ENCODE peak calls at places on chromosomes 12 and 14, in ten cellular contexts. B, E, C, Q, V, S, F, T, A and L are unnamed samples. For H3K27me3, the result is how much of the 10 kb centered on the place peaks cover.

GRCh38 chr14:91946313-91947195 is 940 bp downstream of the FBLN5 start:
- DNase-seq in B (no peak), E (no peak), C (no peak), Q (no peak), V (no peak), S (peak), F (no peak), T (no peak), A (no peak), L (no peak)

GRCh38 chr14:93395227-93395626 is 35.5 kb upstream of the UNC79 start:
- DNase-seq in B (no peak), E (no peak), C (no peak), Q (no peak), V (no peak), S (no peak), F (no peak), T (no peak), A (no peak), L (no peak)

GRCh38 chr12:102480401-102480800 is at the start of gene IGF1:
- DNase-seq in B (no peak), E (no peak), C (no peak), Q (no peak), V (no peak), S (peak), F (no peak), T (peak), A (no peak), L (no peak)

GRCh38 chr12:24649634-24650033 is 299.3 kb downstream of the BCAT1 start:
- DNase-seq in B (no peak), E (no peak), C (no peak), Q (no peak), V (no peak), S (no peak), F (no peak), T (no peak), A (no peak), L (no peak)

GRCh38 chr12:125773033-125773432 is 707.8 kb downstream of the AACS start:
- DNase-seq in B (no peak), E (peak), C (no peak), Q (no peak), V (no peak), S (no peak), F (no peak), T (peak), A (no peak), L (no peak)

GRCh38 chr12:67320614-67321305 is 51.6 kb downstream of the CAND1 start:
- DNase-seq in B (no peak), E (no peak), C (no peak), Q (no peak), V (no peak), S (no peak), F (no peak), T (no peak), A (no peak), L (no peak)

GRCh38 chr12:52189376-52190174 is 2.2 kb downstream of the KRT80 start:
- DNase-seq in B (no peak), E (no peak), C (no peak), Q (no peak), V (no peak), S (no peak), F (no peak), T (no peak), A (no peak), L (no peak)

GRCh38 chr14:60482743-60483142 is 3.1 kb downstream of the C14orf39 start:
- DNase-seq in B (no peak), E (no peak), C (no peak), Q (no peak), V (no peak), S (no peak), F (no peak), T (no peak), A (no peak), L (no peak)

GRCh38 chr12:96112733-96113132 is 77.3 kb upstream of the LTA4H start:
- DNase-seq in B (no peak), E (no peak), C (no peak), Q (no peak), V (no peak), S (no peak), F (no peak), T (no peak), A (no peak), L (no peak)

GRCh38 chr14:106094654-106095189 is 568.3 kb downstream of the TMEM121 start:
- DNase-seq in B (peak), E (peak), C (no peak), Q (no peak), V (no peak), S (no peak), F (no peak), T (no peak), A (no peak), L (no peak)

GRCh38 chr12:93803408-93803807 is 126.2 kb downstream of the CRADD start:
- DNase-seq in B (no peak), E (peak), C (no peak), Q (no peak), V (no peak), S (peak), F (no peak), T (no peak), A (no peak), L (no peak)

GRCh38 chr14:92603309-92604257 is 90.0 kb downstream of the RIN3 start:
- DNase-seq in B (peak), E (peak), C (peak), Q (no peak), V (peak), S (peak), F (peak), T (peak), A (no peak), L (peak)

GRCh38 chr12:105946541-105946940 is 192.2 kb downstream of the NUAK1 start:
- DNase-seq in B (no peak), E (no peak), C (peak), Q (peak), V (peak), S (peak), F (no peak), T (peak), A (no peak), L (peak)

GRCh38 chr12:107436376-107436775 is 249.2 kb upstream of the PWP1 start:
- DNase-seq in B (no peak), E (peak), C (no peak), Q (no peak), V (peak), S (peak), F (no peak), T (no peak), A (no peak), L (no peak)

GRCh38 chr12:71610036-71610795 is 53.4 kb downstream of the ZFC3H1 start:
- DNase-seq in B (no peak), E (no peak), C (no peak), Q (no peak), V (no peak), S (no peak), F (no peak), T (no peak), A (no peak), L (no peak)

GRCh38 chr14:23093993-23094665 is 807 bp downstream of the ACIN1 start:
- DNase-seq in B (no peak), E (no peak), C (no peak), Q (no peak), V (no peak), S (no peak), F (no peak), T (no peak), A (no peak), L (no peak)

GRCh38 chr14:72094844-72095582 is 162.8 kb downstream of the RGS6 start:
- DNase-seq in B (no peak), E (no peak), C (no peak), Q (no peak), V (no peak), S (no peak), F (no peak), T (no peak), A (no peak), L (no peak)

GRCh38 chr12:103966736-103967135 is 1.1 kb downstream of the TDG start:
- DNase-seq in B (no peak), E (peak), C (no peak), Q (no peak), V (no peak), S (no peak), F (no peak), T (no peak), A (no peak), L (no peak)

GRCh38 chr12:124347805-124348658 is 53.1 kb downstream of the RFLNA start:
- DNase-seq in B (no peak), E (peak), C (no peak), Q (no peak), V (no peak), S (no peak), F (no peak), T (no peak), A (no peak), L (no peak)

GRCh38 chr12:113935459-113935858 is 30.7 kb downstream of the RBM19 start:
- DNase-seq in B (no peak), E (no peak), C (no peak), Q (no peak), V (no peak), S (no peak), F (no peak), T (no peak), A (no peak), L (no peak)

GRCh38 chr14:72599579-72600470 is 294.1 kb downstream of the DPF3 start:
- DNase-seq in B (no peak), E (peak), C (no peak), Q (no peak), V (no peak), S (no peak), F (no peak), T (no peak), A (no peak), L (no peak)

GRCh38 chr14:88272390-88273019 is 50.6 kb downstream of the KCNK10 start:
- DNase-seq in B (no peak), E (no peak), C (no peak), Q (no peak), V (no peak), S (no peak), F (no peak), T (no peak), A (no peak), L (no peak)

GRCh38 chr12:66881401-66881800 is 202.5 kb upstream of the GRIP1 start:
- DNase-seq in B (no peak), E (no peak), C (no peak), Q (no peak), V (no peak), S (no peak), F (no peak), T (no peak), A (no peak), L (no peak)

GRCh38 chr12:112116232-112117060 is 7.9 kb upstream of the NAA25 start:
- DNase-seq in B (no peak), E (peak), C (peak), Q (peak), V (peak), S (peak), F (peak), T (peak), A (peak), L (peak)

GRCh38 chr12:51118706-51119105 is 35.3 kb upstream of the CSRNP2 start:
- DNase-seq in B (no peak), E (no peak), C (no peak), Q (no peak), V (no peak), S (no peak), F (no peak), T (no peak), A (no peak), L (no peak)

GRCh38 chr14:105154476-105154871 is 14.1 kb downstream of the JAG2 start:
- DNase-seq in B (no peak), E (no peak), C (no peak), Q (peak), V (no peak), S (no peak), F (no peak), T (no peak), A (no peak), L (peak)

GRCh38 chr14:37592288-37593274 is 2.5 kb downstream of the FOXA1 start:
- DNase-seq in B (no peak), E (peak), C (no peak), Q (no peak), V (no peak), S (no peak), F (no peak), T (no peak), A (no peak), L (peak)

GRCh38 chr12:78933014-78933413 is 68.4 kb downstream of the SYT1 start:
- DNase-seq in B (no peak), E (no peak), C (no peak), Q (no peak), V (no peak), S (no peak), F (no peak), T (no peak), A (no peak), L (no peak)

GRCh38 chr12:88945041-88945732 is 364.9 kb upstream of the KITLG start:
- DNase-seq in B (no peak), E (no peak), C (no peak), Q (no peak), V (no peak), S (peak), F (no peak), T (no peak), A (no peak), L (no peak)

GRCh38 chr14:88129306-88130056 is 124.5 kb downstream of the GPR65 start:
- DNase-seq in B (no peak), E (no peak), C (peak), Q (no peak), V (peak), S (peak), F (no peak), T (no peak), A (no peak), L (no peak)

GRCh38 chr12:31736472-31736871 is 7.7 kb upstream of the AMN1 start:
- DNase-seq in B (peak), E (no peak), C (no peak), Q (no peak), V (peak), S (peak), F (no peak), T (no peak), A (no peak), L (no peak)

GRCh38 chr14:45177081-45177480 is 41.4 kb downstream of the FANCM start:
- DNase-seq in B (no peak), E (no peak), C (no peak), Q (no peak), V (peak), S (peak), F (no peak), T (no peak), A (no peak), L (no peak)

GRCh38 chr14:59417301-59417700 is 47.9 kb downstream of the GPR135 start:
- DNase-seq in B (no peak), E (no peak), C (no peak), Q (no peak), V (no peak), S (no peak), F (no peak), T (no peak), A (no peak), L (no peak)

GRCh38 chr12:65313704-65314317 is 35.3 kb downstream of the MSRB3 start:
- DNase-seq in B (no peak), E (peak), C (no peak), Q (no peak), V (no peak), S (peak), F (no peak), T (no peak), A (no peak), L (no peak)

GRCh38 chr14:100727565-100728240 is 1.0 kb downstream of the DLK1 start:
- DNase-seq in B (no peak), E (no peak), C (no peak), Q (no peak), V (no peak), S (no peak), F (no peak), T (no peak), A (no peak), L (no peak)

GRCh38 chr14:89630096-89630829 is 213.2 kb upstream of the FOXN3 start:
- DNase-seq in B (no peak), E (no peak), C (no peak), Q (no peak), V (no peak), S (no peak), F (no peak), T (no peak), A (no peak), L (no peak)

GRCh38 chr14:89625988-89626806 is 209.2 kb upstream of the FOXN3 start:
- DNase-seq in B (no peak), E (no peak), C (no peak), Q (no peak), V (no peak), S (no peak), F (no peak), T (no peak), A (no peak), L (no peak)

GRCh38 chr14:89625208-89625987 is 208.4 kb upstream of the FOXN3 start:
- DNase-seq in B (no peak), E (peak), C (peak), Q (no peak), V (no peak), S (peak), F (no peak), T (peak), A (no peak), L (no peak)

GRCh38 chr14:89629383-89629782 is 212.3 kb upstream of the FOXN3 start:
- DNase-seq in B (no peak), E (no peak), C (no peak), Q (no peak), V (no peak), S (no peak), F (no peak), T (no peak), A (no peak), L (no peak)

GRCh38 chr14:89628521-89628920 is 211.5 kb upstream of the FOXN3 start:
- DNase-seq in B (no peak), E (no peak), C (no peak), Q (no peak), V (no peak), S (no peak), F (no peak), T (no peak), A (no peak), L (no peak)
- H3K27me3 ChIP-seq in B (under half), E (under half), C (under half), Q (under half), V (under half), S (under half), F (under half), T (under half), A (under half), L (under half)

GRCh38 chr14:81440041-81440440 is 39.9 kb upstream of the STON2 start:
- DNase-seq in B (no peak), E (no peak), C (no peak), Q (no peak), V (no peak), S (no peak), F (no peak), T (no peak), A (no peak), L (no peak)
- H3K27me3 ChIP-seq in B (under half), E (under half), C (half or more), Q (under half), V (under half), S (under half), F (under half), T (under half), A (under half), L (under half)

GRCh38 chr14:95213774-95214173 is 56.4 kb upstream of the DICER1 start:
- DNase-seq in B (no peak), E (no peak), C (no peak), Q (no peak), V (no peak), S (no peak), F (no peak), T (no peak), A (no peak), L (no peak)

GRCh38 chr14:95217391-95217900 is 60.1 kb upstream of the DICER1 start:
- DNase-seq in B (no peak), E (no peak), C (no peak), Q (no peak), V (no peak), S (no peak), F (no peak), T (no peak), A (no peak), L (no peak)

GRCh38 chr14:95218006-95218405 is 60.7 kb upstream of the DICER1 start:
- DNase-seq in B (no peak), E (no peak), C (no peak), Q (no peak), V (no peak), S (no peak), F (no peak), T (no peak), A (no peak), L (no peak)

GRCh38 chr14:95216013-95216412 is 58.7 kb upstream of the DICER1 start:
- DNase-seq in B (no peak), E (no peak), C (no peak), Q (no peak), V (no peak), S (no peak), F (no peak), T (no peak), A (no peak), L (no peak)

GRCh38 chr14:95215094-95215493 is 57.8 kb upstream of the DICER1 start:
- DNase-seq in B (no peak), E (no peak), C (no peak), Q (no peak), V (no peak), S (no peak), F (no peak), T (no peak), A (no peak), L (no peak)
- H3K27me3 ChIP-seq in B (under half), E (under half), C (under half), Q (under half), V (under half), S (under half), F (under half), T (under half), A (under half), L (under half)

DNA sequence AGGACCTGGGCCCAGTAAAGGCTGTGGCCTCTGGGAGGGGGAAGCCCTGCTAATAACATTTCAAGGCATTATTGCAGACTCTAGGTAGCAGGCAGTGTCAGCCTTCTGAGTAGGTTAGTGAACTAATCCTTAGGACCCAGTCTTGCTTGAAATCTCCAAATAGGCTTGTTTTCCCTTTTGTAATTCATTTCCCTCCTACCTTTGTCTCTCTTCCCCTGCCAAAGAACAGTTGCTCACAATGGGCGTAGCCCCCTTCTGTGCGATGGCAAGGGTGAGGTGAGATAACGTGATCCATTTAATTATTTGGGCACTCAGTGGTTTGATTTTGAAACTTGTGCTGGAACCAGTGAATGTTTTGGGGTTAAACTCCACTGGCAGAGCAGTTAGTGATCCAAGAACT is 10.9 kb downstream of the PELI2 start:
- DNase-seq in B (no peak), E (peak), C (no peak), Q (no peak), V (no peak), S (no peak), F (no peak), T (no peak), A (no peak), L (no peak)
- H3K27me3 ChIP-seq in B (under half), E (under half), C (under half), Q (under half), V (under half), S (under half), F (under half), T (under half), A (under half), L (under half)

DNA sequence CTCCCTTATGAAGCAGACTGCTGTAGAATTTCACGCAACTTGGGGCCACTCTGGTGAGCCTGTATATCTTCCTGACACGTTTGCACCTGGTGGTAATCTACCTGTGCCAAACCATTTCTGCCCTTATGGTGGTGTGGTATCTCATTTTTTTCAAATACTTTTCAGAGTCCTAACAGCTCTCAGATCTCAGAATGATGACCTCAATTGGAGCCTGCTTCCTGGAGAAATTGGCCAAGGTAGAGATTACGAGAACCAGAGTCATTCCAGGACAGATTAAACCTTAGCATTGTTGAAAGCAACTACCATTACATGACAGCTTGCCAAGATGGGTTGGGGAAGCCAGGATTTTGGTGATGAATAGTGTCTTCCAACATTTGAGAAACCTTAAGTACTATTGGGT is 48.2 kb downstream of the CPSF6 start:
- DNase-seq in B (no peak), E (no peak), C (no peak), Q (no peak), V (no peak), S (no peak), F (no peak), T (no peak), A (no peak), L (no peak)
- H3K27me3 ChIP-seq in B (under half), E (under half), C (under half), Q (under half), V (under half), S (under half), F (under half), T (under half), A (under half), L (under half)

GRCh38 chr12:4958697-4959375 is 49.1 kb downstream of the KCNA1 start:
- DNase-seq in B (no peak), E (no peak), C (no peak), Q (no peak), V (no peak), S (no peak), F (no peak), T (no peak), A (no peak), L (no peak)

GRCh38 chr12:4960030-4960429 is 50.3 kb downstream of the KCNA1 start:
- DNase-seq in B (no peak), E (peak), C (peak), Q (no peak), V (no peak), S (no peak), F (no peak), T (no peak), A (no peak), L (no peak)

GRCh38 chr12:4961311-4961710 is 51.6 kb downstream of the KCNA1 start:
- DNase-seq in B (no peak), E (no peak), C (no peak), Q (no peak), V (no peak), S (no peak), F (no peak), T (no peak), A (no peak), L (no peak)

GRCh38 chr12:4959381-4959780 is 49.7 kb downstream of the KCNA1 start:
- DNase-seq in B (no peak), E (no peak), C (no peak), Q (no peak), V (no peak), S (no peak), F (no peak), T (no peak), A (no peak), L (no peak)

GRCh38 chr12:4960547-4960946 is 50.8 kb downstream of the KCNA1 start:
- DNase-seq in B (no peak), E (no peak), C (peak), Q (no peak), V (no peak), S (no peak), F (no peak), T (no peak), A (no peak), L (no peak)
- H3K27me3 ChIP-seq in B (under half), E (under half), C (under half), Q (under half), V (under half), S (under half), F (under half), T (under half), A (under half), L (under half)